ENCODE peak calls at places on chromosomes 6 and 20, in seven cellular contexts. A, P, W, E, N, X and Z are unnamed samples.

GRCh38 chr20:23918896-23919295 is 39.3 kb upstream of the CST5 start:
- DNase-seq in A (no peak), P (no peak), W (no peak), E (no peak), N (no peak), X (no peak), Z (peak)

GRCh38 chr6:26272171-26272631 is 92.8 kb upstream of the BTN3A2 start:
- DNase-seq in A (peak), P (no peak), W (peak), E (peak), N (peak), X (peak), Z (peak)

GRCh38 chr20:53708129-53708968 is 114.7 kb upstream of the ZNF217 start:
- DNase-seq in A (no peak), P (no peak), W (no peak), E (no peak), N (peak), X (no peak), Z (no peak)

GRCh38 chr6:153103256-153103655 is 27.8 kb downstream of the RGS17 start:
- DNase-seq in A (no peak), P (no peak), W (no peak), E (no peak), N (no peak), X (no peak), Z (no peak)

GRCh38 chr20:61959301-61959700 is 106.4 kb downstream of the TAF4 start:
- DNase-seq in A (peak), P (peak), W (no peak), E (no peak), N (peak), X (no peak), Z (no peak)

GRCh38 chr6:53834134-53834533 is 39.3 kb downstream of the LRRC1 start:
- DNase-seq in A (no peak), P (no peak), W (no peak), E (no peak), N (no peak), X (no peak), Z (no peak)

GRCh38 chr6:96116674-96117073 is 100.9 kb downstream of the FUT9 start:
- DNase-seq in A (no peak), P (no peak), W (no peak), E (no peak), N (no peak), X (no peak), Z (no peak)

GRCh38 chr6:7615611-7616383 is 25.8 kb downstream of the SNRNP48 start:
- DNase-seq in A (no peak), P (peak), W (peak), E (no peak), N (peak), X (peak), Z (no peak)

GRCh38 chr6:164095056-164095455 is 680.5 kb downstream of the QKI start:
- DNase-seq in A (no peak), P (no peak), W (no peak), E (no peak), N (no peak), X (no peak), Z (no peak)

GRCh38 chr20:46311039-46311650 is 2.8 kb upstream of the CDH22 start:
- DNase-seq in A (no peak), P (no peak), W (no peak), E (no peak), N (no peak), X (no peak), Z (no peak)

GRCh38 chr6:131136021-131136847 is 967 bp downstream of the AKAP7 start:
- DNase-seq in A (no peak), P (peak), W (peak), E (peak), N (no peak), X (peak), Z (no peak)

GRCh38 chr6:32166411-32167061 is 2.1 kb downstream of the EGFL8 start:
- DNase-seq in A (no peak), P (no peak), W (no peak), E (no peak), N (no peak), X (no peak), Z (no peak)

GRCh38 chr6:42714098-42714761 is 8.2 kb downstream of the PRPH2 start:
- DNase-seq in A (no peak), P (no peak), W (no peak), E (no peak), N (no peak), X (no peak), Z (no peak)

GRCh38 chr20:41005361-41005729 is 23.3 kb upstream of the TOP1 start:
- DNase-seq in A (peak), P (peak), W (peak), E (peak), N (no peak), X (peak), Z (peak)

GRCh38 chr6:30507849-30508843 is 18.8 kb downstream of the HLA-E start:
- DNase-seq in A (no peak), P (no peak), W (no peak), E (no peak), N (peak), X (no peak), Z (no peak)

GRCh38 chr20:49562341-49563014 is 5.5 kb downstream of the PTGIS start:
- DNase-seq in A (peak), P (no peak), W (peak), E (peak), N (no peak), X (peak), Z (no peak)

GRCh38 chr6:13517116-13517515 is 29.7 kb upstream of the GFOD1 start:
- DNase-seq in A (no peak), P (no peak), W (no peak), E (no peak), N (no peak), X (no peak), Z (no peak)

DNA sequence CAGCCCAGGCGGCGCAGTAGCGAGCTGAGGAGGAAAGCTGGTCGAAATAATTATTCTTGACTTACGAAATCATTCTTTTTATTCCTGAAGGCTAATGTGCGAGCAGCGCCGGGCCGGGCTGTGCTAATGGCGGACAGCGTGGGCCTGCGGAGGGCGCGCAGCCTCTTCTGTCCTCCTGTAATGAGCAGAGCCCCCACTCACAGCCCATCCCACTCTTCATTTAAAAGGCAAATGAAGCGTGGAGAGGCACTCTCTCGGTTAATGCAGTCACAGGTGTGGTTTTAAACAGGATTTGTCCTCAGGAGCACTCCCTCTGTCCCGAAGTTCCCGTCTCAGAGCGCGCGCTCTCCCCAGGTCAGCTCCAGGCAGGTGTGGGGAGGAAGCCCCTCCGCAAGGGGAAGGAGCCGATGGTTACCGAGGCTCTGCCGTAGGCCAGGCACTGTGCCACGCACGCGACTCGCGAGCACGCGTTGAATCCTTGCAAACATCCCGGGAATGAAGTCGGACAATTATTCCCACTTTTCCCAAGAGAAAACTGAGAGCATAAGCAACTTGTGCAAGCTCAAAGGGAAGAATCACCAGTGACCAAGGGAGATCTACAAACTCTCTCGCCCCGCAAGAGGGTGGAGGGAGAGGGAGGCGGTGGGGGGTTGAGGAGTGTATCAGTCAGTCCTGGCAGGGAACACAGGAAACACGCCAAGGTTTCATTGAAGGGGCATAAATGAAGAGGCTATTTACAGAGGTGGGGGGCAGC is 35.5 kb upstream of the ZFAND3 start:
- DNase-seq in A (peak), P (no peak), W (no peak), E (peak), N (no peak), X (no peak), Z (peak)
- H3K4me3 ChIP-seq in A (peak), P (no peak), W (peak), E (peak), N (no peak), X (peak), Z (peak)

GRCh38 chr6:150876598-150876997 is 11.1 kb downstream of the MTHFD1L start:
- DNase-seq in A (peak), P (no peak), W (peak), E (no peak), N (no peak), X (peak), Z (no peak)

GRCh38 chr6:150874184-150874583 is 8.7 kb downstream of the MTHFD1L start:
- DNase-seq in A (no peak), P (no peak), W (no peak), E (no peak), N (no peak), X (no peak), Z (no peak)

GRCh38 chr6:150880336-150880735 is 14.8 kb downstream of the MTHFD1L start:
- DNase-seq in A (no peak), P (no peak), W (no peak), E (no peak), N (no peak), X (no peak), Z (no peak)

GRCh38 chr6:150878347-150879213 is 13.1 kb downstream of the MTHFD1L start:
- DNase-seq in A (no peak), P (no peak), W (no peak), E (no peak), N (no peak), X (no peak), Z (no peak)

DNA sequence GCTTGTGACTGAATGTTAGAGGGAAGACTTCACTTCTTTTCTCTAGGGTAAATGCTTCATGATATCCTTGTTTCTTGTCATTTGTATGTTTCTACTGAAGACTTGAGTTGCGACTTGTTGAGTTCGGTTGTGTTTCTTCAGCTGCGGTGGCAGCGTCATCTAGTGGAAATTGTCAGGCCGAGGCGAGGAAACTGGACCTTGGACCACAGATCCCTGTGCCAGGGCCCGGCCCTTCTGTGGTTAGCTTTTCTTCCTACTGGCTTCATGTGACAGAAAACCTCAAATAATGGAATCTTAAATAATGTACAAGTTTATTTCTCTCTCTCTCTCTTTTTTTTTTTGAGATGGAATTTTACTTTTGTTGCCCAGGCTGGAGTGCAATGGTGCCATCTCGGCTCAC is 12.4 kb downstream of the MTHFD1L start:
- DNase-seq in A (no peak), P (no peak), W (peak), E (no peak), N (no peak), X (peak), Z (no peak)
- TF ChIP-seq CTCF in A (no peak), P (no peak), W (peak), E (no peak), N (no peak), X (no peak), Z (no peak)

GRCh38 chr6:169806718-169807117 is 55.3 kb downstream of the ERMARD start:
- DNase-seq in A (no peak), P (no peak), W (peak), E (no peak), N (no peak), X (no peak), Z (no peak)

GRCh38 chr6:169809386-169809785 is 58.0 kb downstream of the ERMARD start:
- DNase-seq in A (no peak), P (no peak), W (peak), E (no peak), N (no peak), X (no peak), Z (no peak)

GRCh38 chr6:169808608-169808967 is 57.2 kb downstream of the ERMARD start:
- DNase-seq in A (no peak), P (no peak), W (no peak), E (no peak), N (no peak), X (no peak), Z (no peak)

GRCh38 chr6:169807219-169807618 is 55.8 kb downstream of the ERMARD start:
- DNase-seq in A (no peak), P (no peak), W (no peak), E (no peak), N (no peak), X (no peak), Z (no peak)

DNA sequence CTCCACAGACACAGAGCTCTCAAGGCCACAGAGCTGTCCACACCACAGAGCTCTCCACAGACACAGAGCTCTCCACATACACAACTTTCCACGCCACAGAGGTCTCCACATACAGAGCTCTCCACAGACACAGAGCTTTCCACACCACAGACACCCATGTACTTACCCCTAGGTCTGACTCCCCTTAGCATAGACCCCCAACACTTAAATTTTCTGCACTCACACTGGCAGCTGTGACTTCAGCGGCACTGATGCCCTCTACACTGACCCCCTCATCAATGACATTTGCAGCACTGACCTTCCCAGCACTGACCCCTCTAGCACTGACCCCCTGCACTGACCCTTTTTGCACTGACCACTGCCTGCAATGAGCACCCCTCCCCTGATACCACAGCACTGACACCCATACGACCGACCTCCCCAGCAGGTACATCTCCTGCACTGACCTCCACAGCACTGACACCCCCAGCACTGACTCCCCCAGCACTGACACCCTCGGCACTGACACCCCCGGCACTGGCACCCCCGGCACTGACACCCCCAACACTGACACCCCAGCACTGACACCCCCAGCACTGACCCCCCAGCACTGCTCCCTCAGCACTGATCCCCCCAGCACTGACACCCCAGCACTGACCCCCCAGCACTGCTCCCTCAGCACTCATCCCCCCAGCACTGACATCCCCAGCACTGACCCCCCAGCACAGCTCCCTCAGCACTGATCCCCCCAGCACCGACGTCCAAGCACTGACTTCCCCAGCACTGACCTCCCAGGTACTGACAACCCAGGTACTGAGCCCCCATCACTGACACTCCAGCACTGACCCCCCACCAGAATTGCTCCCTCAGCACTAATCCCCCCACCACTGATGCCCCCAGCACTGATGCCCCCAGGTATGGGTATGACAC is 56.5 kb downstream of the ERMARD start:
- DNase-seq in A (no peak), P (no peak), W (peak), E (no peak), N (no peak), X (no peak), Z (no peak)
- H3K27ac ChIP-seq in A (no peak), P (no peak), W (no peak), E (no peak), N (no peak), X (no peak), Z (no peak)

GRCh38 chr20:63953764-63954429 is 2.3 kb downstream of the UCKL1 start:
- DNase-seq in A (no peak), P (no peak), W (no peak), E (no peak), N (no peak), X (no peak), Z (no peak)
- H3K4me3 ChIP-seq in A (no peak), P (no peak), W (no peak), E (no peak), N (no peak), X (no peak), Z (peak)

GRCh38 chr20:32278199-32278643 is 770 bp downstream of the KIF3B start:
- DNase-seq in A (no peak), P (no peak), W (no peak), E (no peak), N (no peak), X (no peak), Z (no peak)
- TF ChIP-seq CTCF in A (no peak), P (no peak), W (no peak), E (no peak), N (no peak), X (no peak), Z (no peak)